ENCODE peak calls at places on chromosomes 16 and 17, in five cellular contexts. J is SK-N-SH, R is GM12878, N is K562, Y is HepG2. E is an unnamed sample.

GRCh38 chr16:83847371-83848225 is 39.8 kb downstream of the HSBP1 start:
- DNase-seq in Y (no peak), J (peak), N (no peak), R (no peak), E (no peak)

GRCh38 chr17:73278465-73279453 is 17.1 kb upstream of the CPSF4L start:
- DNase-seq in R (no peak), J (peak), N (no peak), Y (no peak), E (no peak)

GRCh38 chr16:50613281-50613991 is 65.2 kb downstream of the NKD1 start:
- DNase-seq in R (no peak), J (no peak), Y (no peak), N (no peak), E (no peak)

GRCh38 chr17:8925141-8925540 is 40.4 kb downstream of the PIK3R5 start:
- DNase-seq in R (no peak), J (no peak), N (no peak), Y (no peak), E (no peak)

GRCh38 chr17:1908699-1909309 is 79.0 kb downstream of the RPA1 start:
- DNase-seq in J (peak), N (peak), R (no peak), Y (peak), E (peak)

GRCh38 chr17:73311428-73311780 is 397 bp downstream of the CDC42EP4 start:
- DNase-seq in J (no peak), N (peak), Y (no peak), R (no peak), E (no peak)

GRCh38 chr16:30184430-30185140 is 1.2 kb downstream of the CORO1A start:
- DNase-seq in J (peak), Y (no peak), R (peak), N (peak), E (peak)

GRCh38 chr17:3949418-3949817 is 14.8 kb downstream of the ATP2A3 start:
- DNase-seq in N (no peak), Y (no peak), J (no peak), R (no peak), E (no peak)

GRCh38 chr17:60941028-60941427 is 263.4 kb downstream of the BCAS3 start:
- DNase-seq in R (no peak), Y (no peak), N (no peak), J (no peak), E (no peak)

GRCh38 chr16:14193316-14193871 is 122.3 kb downstream of the MRTFB start:
- DNase-seq in J (no peak), R (peak), Y (no peak), N (no peak), E (no peak)

GRCh38 chr17:62791235-62792121 is 16.6 kb downstream of the MARCHF10 start:
- DNase-seq in J (no peak), R (no peak), Y (no peak), N (no peak), E (no peak)

GRCh38 chr17:77126519-77126918 is 14.2 kb upstream of the SEC14L1 start:
- DNase-seq in J (no peak), N (no peak), Y (no peak), R (no peak), E (no peak)

GRCh38 chr16:5108505-5109158 is 11.0 kb upstream of the EEF2KMT start:
- DNase-seq in N (no peak), J (no peak), Y (no peak), R (no peak), E (no peak)

GRCh38 chr17:32596666-32597065 is 109.9 kb downstream of the CDK5R1 start:
- DNase-seq in R (peak), Y (no peak), J (no peak), N (no peak), E (no peak)

GRCh38 chr17:19398301-19399181 is 11.6 kb upstream of the MFAP4 start:
- DNase-seq in Y (no peak), J (peak), N (no peak), R (no peak), E (no peak)

GRCh38 chr17:59914274-59914854 is 21.4 kb downstream of the RPS6KB1 start:
- DNase-seq in Y (peak), N (peak), R (no peak), J (peak), E (peak)

GRCh38 chr16:88591577-88592021 is 21.4 kb downstream of the ZC3H18 start:
- DNase-seq in J (no peak), N (no peak), R (peak), Y (no peak), E (no peak)

GRCh38 chr16:77584205-77584859 is 138.0 kb upstream of the NUDT7 start:
- DNase-seq in N (peak), J (peak), R (no peak), Y (peak), E (peak)

GRCh38 chr16:60107467-60107866 is 1373.4 kb upstream of the GOT2 start:
- DNase-seq in N (no peak), R (no peak), Y (no peak), J (no peak), E (no peak)

GRCh38 chr17:67218385-67218950 is 26.5 kb downstream of the HELZ start:
- DNase-seq in N (no peak), Y (no peak), R (no peak), J (no peak), E (no peak)

GRCh38 chr17:74775409-74776043 is 619 bp downstream of the NAT9 start:
- DNase-seq in N (no peak), R (no peak), Y (no peak), J (no peak), E (peak)

GRCh38 chr17:1752425-1752941 is 9.4 kb upstream of the SERPINF1 start:
- DNase-seq in N (no peak), Y (no peak), J (no peak), R (no peak), E (no peak)

GRCh38 chr16:30977502-30977901 is 7.5 kb upstream of the HSD3B7 start:
- DNase-seq in Y (no peak), J (peak), N (peak), R (no peak), E (peak)

GRCh38 chr17:72514888-72515287 is 394.1 kb downstream of the SOX9 start:
- DNase-seq in R (no peak), J (no peak), Y (no peak), N (no peak), E (no peak)

GRCh38 chr17:78348055-78348745 is 11.7 kb downstream of the SOCS3 start:
- DNase-seq in Y (no peak), J (no peak), R (no peak), N (no peak), E (no peak)

GRCh38 chr16:24514096-24514495 is 25.3 kb upstream of the RBBP6 start:
- DNase-seq in J (no peak), Y (no peak), N (no peak), R (no peak), E (no peak)

GRCh38 chr17:1516403-1517161 is at the start of gene INPP5K:
- DNase-seq in N (peak), Y (peak), R (peak), J (peak), E (peak)

GRCh38 chr16:13439766-13440165 is 480.2 kb upstream of the ERCC4 start:
- DNase-seq in N (no peak), R (no peak), Y (no peak), J (no peak), E (no peak)

DNA sequence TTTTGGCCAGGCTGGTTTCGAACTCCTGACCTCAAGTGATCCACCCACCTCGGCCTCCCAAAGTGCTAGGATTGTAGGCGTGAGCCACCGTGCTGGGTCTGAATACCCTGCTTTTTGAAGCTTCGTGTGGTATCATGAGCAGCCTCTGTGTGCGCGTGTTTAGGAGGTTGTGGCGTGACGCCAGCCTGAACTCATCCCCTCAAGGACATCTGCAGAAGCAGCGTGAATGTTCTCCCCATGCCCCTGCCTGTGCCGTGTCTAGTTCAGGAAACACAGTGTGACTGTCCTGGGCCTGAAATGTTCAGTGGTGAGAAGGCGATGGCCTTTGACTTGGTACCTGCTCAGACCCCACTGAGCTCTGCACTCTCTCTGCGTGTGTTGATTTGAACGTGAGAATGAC is 35.6 kb downstream of the RNF213 start:
- DNase-seq in N (no peak), J (no peak), R (no peak), Y (no peak), E (no peak)
- TF ChIP-seq FOXM1 in N (no peak), J (no peak), R (no peak), Y (no peak), E (no peak)

GRCh38 chr16:2008009-2008526 is 1.6 kb downstream of the ZNF598 start:
- DNase-seq in R (no peak), N (peak), J (no peak), Y (no peak), E (no peak)
- TF ChIP-seq FOXM1 in R (no peak), N (no peak), J (no peak), Y (no peak), E (no peak)

GRCh38 chr16:66054095-66054494 is 312.4 kb upstream of the CDH5 start:
- DNase-seq in R (no peak), N (no peak), J (no peak), Y (no peak), E (no peak)
- TF ChIP-seq FOXM1 in R (no peak), N (no peak), J (no peak), Y (no peak), E (no peak)

GRCh38 chr16:17937003-17937402 is 399.5 kb downstream of the NPIPA8 start:
- DNase-seq in R (no peak), N (no peak), J (no peak), Y (no peak), E (no peak)

GRCh38 chr16:17938546-17938945 is 398.0 kb downstream of the NPIPA8 start:
- DNase-seq in N (no peak), J (no peak), Y (no peak), R (no peak), E (no peak)

GRCh38 chr16:17940584-17940983 is 396.0 kb downstream of the NPIPA8 start:
- DNase-seq in J (no peak), R (no peak), Y (no peak), N (no peak), E (no peak)

GRCh38 chr16:17939723-17940122 is 396.8 kb downstream of the NPIPA8 start:
- DNase-seq in Y (no peak), J (no peak), N (no peak), R (no peak), E (no peak)

GRCh38 chr16:17939052-17939673 is 397.4 kb downstream of the NPIPA8 start:
- DNase-seq in N (no peak), R (no peak), J (no peak), Y (no peak), E (no peak)
- TF ChIP-seq FOXM1 in N (no peak), R (no peak), J (no peak), Y (no peak), E (no peak)

DNA sequence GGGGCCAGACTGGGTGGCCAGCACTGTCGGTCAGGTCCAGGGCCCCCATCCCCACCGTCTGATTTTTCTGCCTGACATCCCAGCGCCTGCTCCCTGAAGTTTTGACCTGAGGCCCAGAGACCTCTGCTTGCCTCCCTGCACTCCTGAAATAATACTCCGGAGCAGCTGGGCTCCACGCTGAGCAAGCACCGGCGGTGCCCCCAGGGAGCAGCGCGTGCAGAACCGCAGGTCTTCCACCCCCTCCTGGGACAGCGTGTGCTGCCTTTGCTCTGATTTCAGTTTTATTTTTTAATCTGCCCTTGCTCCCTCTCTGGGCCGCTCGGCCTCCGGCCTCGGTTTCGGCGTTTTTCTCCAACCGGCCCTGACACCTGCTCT is 132.4 kb upstream of the GSE1 start:
- DNase-seq in N (no peak), R (no peak), Y (no peak), J (no peak), E (peak)
- TF ChIP-seq FOXM1 in N (no peak), R (no peak), Y (no peak), J (no peak), E (no peak)

DNA sequence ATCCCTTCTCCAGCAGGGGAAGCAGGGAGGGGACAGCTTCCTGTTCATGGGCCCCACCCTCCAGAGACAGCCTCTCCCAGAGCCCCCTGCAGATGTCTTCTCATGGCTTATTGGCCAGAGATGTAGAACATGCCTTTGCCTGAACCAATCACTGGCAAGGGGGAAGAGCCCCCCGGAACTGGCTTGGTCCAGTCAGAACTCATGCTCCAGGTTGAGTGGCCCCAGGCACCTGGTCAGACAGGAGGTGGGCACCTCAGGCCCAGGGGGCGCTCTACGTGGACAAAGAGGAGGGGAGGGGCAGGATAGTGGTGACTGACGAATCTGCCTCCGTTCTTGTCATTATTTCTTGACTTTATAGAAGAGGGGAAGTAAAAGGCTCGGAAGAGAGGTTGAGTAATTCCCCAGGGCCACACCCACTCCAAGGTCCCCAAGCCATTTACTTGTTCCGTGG is 23.6 kb downstream of the RAB11FIP4 start:
- DNase-seq in R (no peak), J (no peak), Y (peak), N (no peak), E (no peak)
- TF ChIP-seq FOXM1 in R (no peak), J (no peak), Y (no peak), N (no peak), E (no peak)